ENCODE peak calls at places on chromosomes 16 and 17, in four cellular contexts. One of them, this sample, is unnamed.

GRCh38 chr17:42586514-42587230 is 9.1 kb upstream of the PSMC3IP start:
- DNase-seq in heart right ventricle: no peak
- DNase-seq in AG09309: no peak
- DNase-seq in thoracic aorta: no peak
- DNase-seq in this sample: no peak

GRCh38 chr17:74608511-74608910 is 15.0 kb downstream of the CD300E start:
- DNase-seq in heart right ventricle: no peak
- DNase-seq in AG09309: no peak
- DNase-seq in thoracic aorta: no peak
- DNase-seq in this sample: no peak

GRCh38 chr16:31464348-31464769 is 5.1 kb downstream of the ARMC5 start:
- DNase-seq in heart right ventricle: no peak
- DNase-seq in AG09309: no peak
- DNase-seq in thoracic aorta: no peak
- DNase-seq in this sample: no peak

GRCh38 chr17:66661411-66661843 is 173.5 kb upstream of the CACNG5 start:
- DNase-seq in heart right ventricle: no peak
- DNase-seq in AG09309: no peak
- DNase-seq in thoracic aorta: no peak
- DNase-seq in this sample: no peak

GRCh38 chr17:69960755-69961154 is 114.3 kb upstream of the KCNJ16 start:
- DNase-seq in heart right ventricle: peak
- DNase-seq in AG09309: no peak
- DNase-seq in thoracic aorta: no peak
- DNase-seq in this sample: no peak

GRCh38 chr17:15398736-15399331 is 57.4 kb upstream of the TEKT3 start:
- DNase-seq in heart right ventricle: no peak
- DNase-seq in AG09309: no peak
- DNase-seq in thoracic aorta: no peak
- DNase-seq in this sample: no peak

GRCh38 chr17:340074-340473 is 12.5 kb downstream of the RPH3AL start:
- DNase-seq in heart right ventricle: no peak
- DNase-seq in AG09309: no peak
- DNase-seq in thoracic aorta: no peak
- DNase-seq in this sample: no peak

GRCh38 chr17:35684046-35684802 is 47.2 kb upstream of the RASL10B start:
- DNase-seq in heart right ventricle: no peak
- DNase-seq in AG09309: peak
- DNase-seq in thoracic aorta: no peak
- DNase-seq in this sample: no peak

GRCh38 chr17:65559802-65560627 is 1.4 kb downstream of the AXIN2 start:
- DNase-seq in heart right ventricle: no peak
- DNase-seq in AG09309: no peak
- DNase-seq in thoracic aorta: no peak
- DNase-seq in this sample: peak

GRCh38 chr17:2852729-2853110 is 56.5 kb downstream of the RAP1GAP2 start:
- DNase-seq in heart right ventricle: no peak
- DNase-seq in AG09309: no peak
- DNase-seq in thoracic aorta: no peak
- DNase-seq in this sample: no peak

GRCh38 chr17:73091770-73092517 is 544 bp downstream of the SLC39A11 start:
- DNase-seq in heart right ventricle: peak
- DNase-seq in AG09309: no peak
- DNase-seq in thoracic aorta: no peak
- DNase-seq in this sample: no peak

DNA sequence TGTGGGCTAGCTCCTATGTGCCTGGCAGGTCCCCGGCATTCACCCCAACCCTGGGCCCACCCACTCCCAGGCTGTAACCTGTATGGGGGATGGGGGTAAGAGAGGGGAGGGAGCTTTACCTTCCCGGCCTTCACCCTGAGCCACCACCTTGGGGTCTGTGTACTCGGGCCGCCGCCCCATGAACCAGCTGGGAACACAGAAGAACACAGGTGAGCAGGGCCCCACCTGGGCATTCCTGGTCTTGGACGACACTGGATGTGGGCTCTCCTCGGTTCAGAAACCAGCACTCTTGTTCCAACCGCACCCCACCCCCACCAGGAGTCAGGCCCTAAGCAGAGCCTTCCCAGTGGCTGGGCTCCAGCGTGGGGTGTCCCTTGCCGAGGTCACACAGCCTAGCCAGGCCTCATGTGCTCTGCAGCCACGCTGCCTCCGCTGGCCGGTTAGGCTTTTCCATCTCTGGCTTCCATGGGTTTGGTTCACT is 18.8 kb downstream of the B9D1 start:
- DNase-seq in heart right ventricle: no peak
- DNase-seq in AG09309: no peak
- DNase-seq in thoracic aorta: no peak
- DNase-seq in this sample: no peak
- TF ChIP-seq CTCF in heart right ventricle: no peak
- TF ChIP-seq CTCF in AG09309: no peak
- TF ChIP-seq CTCF in thoracic aorta: no peak
- TF ChIP-seq CTCF in this sample: no peak

GRCh38 chr16:85987750-85988078 is 88.8 kb downstream of the IRF8 start:
- DNase-seq in heart right ventricle: no peak
- DNase-seq in AG09309: no peak
- DNase-seq in thoracic aorta: no peak
- DNase-seq in this sample: no peak
- TF ChIP-seq CTCF in heart right ventricle: no peak
- TF ChIP-seq CTCF in AG09309: no peak
- TF ChIP-seq CTCF in thoracic aorta: no peak
- TF ChIP-seq CTCF in this sample: peak

GRCh38 chr17:83077411-83077810 is 2.0 kb upstream of the METRNL start:
- DNase-seq in heart right ventricle: no peak
- DNase-seq in AG09309: no peak
- DNase-seq in thoracic aorta: no peak
- DNase-seq in this sample: no peak

GRCh38 chr17:83075270-83075880 is 4.0 kb upstream of the METRNL start:
- DNase-seq in heart right ventricle: no peak
- DNase-seq in AG09309: no peak
- DNase-seq in thoracic aorta: no peak
- DNase-seq in this sample: no peak

GRCh38 chr17:83078378-83079339 is 750 bp upstream of the METRNL start:
- DNase-seq in heart right ventricle: no peak
- DNase-seq in AG09309: no peak
- DNase-seq in thoracic aorta: no peak
- DNase-seq in this sample: peak

GRCh38 chr17:83074696-83075223 is 4.6 kb upstream of the METRNL start:
- DNase-seq in heart right ventricle: no peak
- DNase-seq in AG09309: no peak
- DNase-seq in thoracic aorta: no peak
- DNase-seq in this sample: no peak

GRCh38 chr17:83076930-83077329 is 2.5 kb upstream of the METRNL start:
- DNase-seq in heart right ventricle: no peak
- DNase-seq in AG09309: no peak
- DNase-seq in thoracic aorta: no peak
- DNase-seq in this sample: no peak
- TF ChIP-seq CTCF in heart right ventricle: peak
- TF ChIP-seq CTCF in AG09309: peak
- TF ChIP-seq CTCF in thoracic aorta: no peak
- TF ChIP-seq CTCF in this sample: no peak

GRCh38 chr17:56887552-56888467 is 26.0 kb downstream of the TRIM25 start:
- DNase-seq in heart right ventricle: no peak
- DNase-seq in AG09309: no peak
- DNase-seq in thoracic aorta: no peak
- DNase-seq in this sample: no peak

GRCh38 chr17:56881685-56882295 is 32.1 kb downstream of the TRIM25 start:
- DNase-seq in heart right ventricle: no peak
- DNase-seq in AG09309: no peak
- DNase-seq in thoracic aorta: no peak
- DNase-seq in this sample: no peak

GRCh38 chr17:56887105-56887504 is 26.7 kb downstream of the TRIM25 start:
- DNase-seq in heart right ventricle: no peak
- DNase-seq in AG09309: no peak
- DNase-seq in thoracic aorta: no peak
- DNase-seq in this sample: no peak

GRCh38 chr17:56886288-56886721 is 27.5 kb downstream of the TRIM25 start:
- DNase-seq in heart right ventricle: no peak
- DNase-seq in AG09309: no peak
- DNase-seq in thoracic aorta: no peak
- DNase-seq in this sample: no peak

GRCh38 chr17:56884483-56885144 is 29.2 kb downstream of the TRIM25 start:
- DNase-seq in heart right ventricle: no peak
- DNase-seq in AG09309: no peak
- DNase-seq in thoracic aorta: no peak
- DNase-seq in this sample: no peak
- TF ChIP-seq CTCF in heart right ventricle: no peak
- TF ChIP-seq CTCF in AG09309: no peak
- TF ChIP-seq CTCF in thoracic aorta: no peak
- TF ChIP-seq CTCF in this sample: no peak

GRCh38 chr17:82252511-82253178 is 20.9 kb downstream of the CSNK1D start:
- DNase-seq in heart right ventricle: no peak
- DNase-seq in AG09309: no peak
- DNase-seq in thoracic aorta: no peak
- DNase-seq in this sample: no peak

GRCh38 chr17:82256242-82256894 is 17.1 kb downstream of the CSNK1D start:
- DNase-seq in heart right ventricle: no peak
- DNase-seq in AG09309: no peak
- DNase-seq in thoracic aorta: no peak
- DNase-seq in this sample: no peak

GRCh38 chr17:82257473-82257872 is 16.0 kb downstream of the CSNK1D start:
- DNase-seq in heart right ventricle: no peak
- DNase-seq in AG09309: no peak
- DNase-seq in thoracic aorta: no peak
- DNase-seq in this sample: peak

GRCh38 chr17:82253179-82253544 is 20.3 kb downstream of the CSNK1D start:
- DNase-seq in heart right ventricle: no peak
- DNase-seq in AG09309: no peak
- DNase-seq in thoracic aorta: no peak
- DNase-seq in this sample: no peak

DNA sequence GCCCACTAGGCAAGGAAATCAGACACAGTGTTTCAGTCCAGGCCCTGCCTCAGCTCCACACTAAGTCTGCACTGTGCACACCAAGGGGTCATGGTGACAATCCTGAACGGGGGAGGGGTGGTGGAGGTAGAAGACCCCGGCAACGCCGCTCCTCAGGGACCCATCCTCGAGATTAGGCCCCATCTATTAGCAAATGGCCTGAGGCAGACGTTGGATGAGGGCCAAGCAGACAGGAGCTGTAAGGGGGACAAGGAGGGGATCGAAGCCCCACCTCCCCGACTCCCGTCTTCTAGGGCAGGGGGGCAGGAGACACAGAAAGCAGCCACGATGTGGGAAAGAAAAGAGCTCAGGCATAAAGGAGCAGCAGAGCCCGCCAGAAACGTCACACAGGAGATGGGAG is 17.9 kb downstream of the CSNK1D start:
- DNase-seq in heart right ventricle: no peak
- DNase-seq in AG09309: no peak
- DNase-seq in thoracic aorta: no peak
- DNase-seq in this sample: no peak
- TF ChIP-seq CTCF in heart right ventricle: no peak
- TF ChIP-seq CTCF in AG09309: no peak
- TF ChIP-seq CTCF in thoracic aorta: no peak
- TF ChIP-seq CTCF in this sample: no peak